ENCODE peak calls at places on chromosomes 13 and 19, in four cellular contexts. S is H1, L is IMR-90, F is H9. H is an unnamed sample.
A peak's percentile ranks its signal among the peaks of the same experiment; 100 is the strongest.

GRCh38 chr13:83503424-83503823 is 378.9 kb downstream of the SLITRK1 start:
- DNase-seq in S (no peak), L (peak; percentile 7), F (no peak), H (no peak)

GRCh38 chr19:12766051-12766521 is 9.3 kb downstream of the HOOK2 start:
- DNase-seq in S (peak; percentile 61), L (peak; percentile 73), F (peak; percentile 89), H (peak; percentile 91)

GRCh38 chr13:50400035-50400726 is 384.9 kb downstream of the KCNRG start:
- DNase-seq in S (no peak), L (peak; percentile 15), F (no peak), H (no peak)

GRCh38 chr19:45817010-45817724 is 2.1 kb upstream of the RSPH6A start:
- DNase-seq in S (peak; percentile 100), L (peak; percentile 90), F (peak; percentile 98), H (peak; percentile 99)

GRCh38 chr13:113207890-113208423 is 512 bp downstream of the PCID2 start:
- DNase-seq in S (peak; percentile 67), L (peak; percentile 59), F (peak; percentile 47), H (peak; percentile 86)

GRCh38 chr13:91693466-91693865 is 295.0 kb downstream of the GPC5 start:
- DNase-seq in S (no peak), L (no peak), F (no peak), H (no peak)

GRCh38 chr13:76086729-76087128 is 450.6 kb downstream of the LMO7 start:
- DNase-seq in S (no peak), L (no peak), F (no peak), H (no peak)

GRCh38 chr13:72104656-72105180 is 237.7 kb upstream of the DACH1 start:
- DNase-seq in S (no peak), L (no peak), F (no peak), H (no peak)

GRCh38 chr13:33380487-33381079 is 95.0 kb upstream of the STARD13 start:
- DNase-seq in S (no peak), L (no peak), F (no peak), H (no peak)

GRCh38 chr13:51659276-51660127 is 75.2 kb downstream of the WDFY2 start:
- DNase-seq in S (no peak), L (no peak), F (no peak), H (no peak)

GRCh38 chr19:35816262-35816661 is 3.6 kb upstream of the PRODH2 start:
- DNase-seq in S (no peak), L (no peak), F (peak; percentile 67), H (no peak)

GRCh38 chr19:23440791-23441190 is 45.5 kb upstream of the ZNF91 start:
- DNase-seq in S (peak; percentile 68), L (no peak), F (peak; percentile 46), H (no peak)

GRCh38 chr19:44690131-44690440 is 8.9 kb upstream of the CEACAM16 start:
- DNase-seq in S (no peak), L (no peak), F (no peak), H (no peak)
- H2AK5ac ChIP-seq in S (peak overlapping the region; percentile 10), L (peak overlapping the region; percentile 78), F (no peak overlapping the region), H (no peak overlapping the region)

GRCh38 chr19:32676895-32677359 is 1.3 kb downstream of the RGS9BP start:
- DNase-seq in S (no peak), L (no peak), F (no peak), H (no peak)
- H3K23ac ChIP-seq in S (no peak overlapping the region), L (no peak overlapping the region), F (no peak overlapping the region), H (no peak overlapping the region)

GRCh38 chr13:47112205-47112896 is 215.5 kb upstream of the HTR2A start:
- DNase-seq in S (no peak), L (no peak), F (peak; percentile 53), H (no peak)

GRCh38 chr13:47109028-47109427 is 212.2 kb upstream of the HTR2A start:
- DNase-seq in S (no peak), L (no peak), F (no peak), H (no peak)

GRCh38 chr13:47111499-47111898 is 214.6 kb upstream of the HTR2A start:
- DNase-seq in S (no peak), L (no peak), F (no peak), H (no peak)

GRCh38 chr13:47110141-47110540 is 213.3 kb upstream of the HTR2A start:
- DNase-seq in S (no peak), L (no peak), F (no peak), H (no peak)

DNA sequence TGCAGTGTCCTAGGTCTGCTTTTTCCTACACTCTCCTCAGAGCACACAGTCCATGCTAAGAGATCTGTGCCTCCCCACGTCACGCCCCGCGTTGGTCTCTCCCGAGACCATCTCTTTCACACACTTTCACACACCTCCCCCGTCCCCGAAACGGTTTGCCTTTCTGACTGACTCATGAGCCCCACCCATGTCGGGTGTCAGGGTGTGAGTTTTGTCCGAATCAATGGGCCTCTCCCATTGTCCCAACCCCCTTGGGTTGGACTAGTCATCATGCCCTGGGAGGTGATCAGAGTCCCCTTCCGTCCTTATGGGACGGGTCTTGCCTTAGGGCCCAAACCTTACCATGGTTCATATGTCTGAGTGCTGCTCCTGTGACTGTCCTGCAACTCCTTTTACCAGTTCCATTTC is 214.0 kb upstream of the HTR2A start:
- DNase-seq in S (no peak), L (no peak), F (no peak), H (no peak)
- H4K91ac ChIP-seq in S (no peak overlapping the region), L (no peak overlapping the region), F (no peak overlapping the region), H (peak overlapping the region; percentile 80)

GRCh38 chr19:8321760-8322637 is 703 bp downstream of the RPS28 start:
- DNase-seq in S (no peak), L (no peak), F (no peak), H (peak; percentile 32)
- H2AK5ac ChIP-seq in S (no peak overlapping the region), L (peak overlapping the region; percentile 87), F (no peak overlapping the region), H (peak overlapping the region; percentile 5)

GRCh38 chr19:1233361-1233667 is 4.5 kb downstream of the CBARP start:
- DNase-seq in S (no peak), L (no peak), F (no peak), H (no peak)

GRCh38 chr19:1236566-1236965 is 1.2 kb downstream of the CBARP start:
- DNase-seq in S (peak; percentile 61), L (no peak), F (no peak), H (no peak)

GRCh38 chr19:1234041-1234669 is 3.6 kb downstream of the CBARP start:
- DNase-seq in S (no peak), L (no peak), F (no peak), H (no peak)

GRCh38 chr19:1235625-1236538 is 1.9 kb downstream of the CBARP start:
- DNase-seq in S (no peak), L (peak; percentile 50), F (no peak), H (peak; percentile 71)

GRCh38 chr19:1234670-1235380 is 3.0 kb downstream of the CBARP start:
- DNase-seq in S (no peak), L (no peak), F (no peak), H (no peak)
- H3K23ac ChIP-seq in S (no peak overlapping the region), L (no peak overlapping the region), F (no peak overlapping the region), H (no peak overlapping the region)

DNA sequence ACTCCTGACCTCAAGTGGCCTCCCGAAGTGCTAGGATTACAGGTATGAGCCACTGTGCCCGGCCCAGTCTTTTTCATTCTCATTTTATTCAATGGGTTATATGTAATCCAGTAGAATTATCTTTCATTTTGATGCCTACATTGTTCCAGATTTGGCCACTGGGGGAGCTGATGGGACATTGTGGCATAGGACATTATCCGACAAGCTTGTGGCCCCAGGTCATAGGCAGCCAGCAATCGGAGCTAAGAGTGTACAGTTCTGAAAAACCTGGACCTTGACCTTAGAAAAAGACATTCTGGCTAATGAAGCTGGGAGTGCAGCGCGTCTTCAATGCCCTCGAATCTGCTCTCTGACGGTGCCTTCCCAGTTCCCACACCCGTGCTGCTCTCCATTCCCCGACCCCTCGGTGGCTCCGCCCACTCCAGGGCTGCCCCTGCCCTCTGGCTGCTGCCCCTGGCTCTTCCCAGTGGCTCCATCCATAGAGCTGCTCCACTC is 108.7 kb downstream of the TEX29 start:
- DNase-seq in S (peak; percentile 88), L (peak; percentile 18), F (peak; percentile 82), H (peak; percentile 69)
- H4K91ac ChIP-seq in S (peak overlapping the region; percentile 69), L (no peak overlapping the region), F (no peak overlapping the region), H (no peak overlapping the region)

DNA sequence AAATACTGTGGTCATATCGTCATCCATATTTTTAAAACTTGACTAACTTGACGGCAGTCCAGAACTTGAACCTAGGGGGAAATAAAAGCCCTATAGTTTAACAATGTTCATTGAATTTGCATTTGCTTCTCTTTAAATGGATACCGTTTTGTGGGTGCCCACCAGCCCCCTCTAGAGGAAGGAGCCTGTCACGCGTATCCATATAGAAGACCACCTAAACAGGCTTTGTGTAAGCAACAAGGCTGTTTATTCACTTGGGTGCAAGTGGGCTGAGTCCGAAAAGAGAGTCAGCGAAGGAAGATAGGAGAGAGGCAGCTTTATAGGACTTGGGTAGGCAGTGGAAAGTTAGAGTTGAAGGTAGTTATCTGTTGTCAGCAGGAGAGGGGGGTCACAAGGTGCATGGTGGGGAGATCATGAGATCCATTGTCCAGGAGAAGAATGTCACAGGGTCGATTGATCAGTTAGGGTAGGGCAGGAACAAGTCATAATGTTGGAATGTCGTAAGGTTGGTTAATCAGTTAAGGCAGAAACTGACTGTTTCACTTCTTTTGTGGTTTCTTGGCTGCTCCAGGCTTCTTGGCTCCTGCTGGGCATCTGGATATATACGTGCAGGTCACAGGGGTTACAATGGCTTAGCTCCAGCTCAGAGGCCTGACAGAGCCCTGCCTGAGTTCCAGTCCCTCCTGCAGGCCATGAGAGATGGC is 42.5 kb upstream of the ANKRD10 start:
- DNase-seq in S (peak; percentile 72), L (peak; percentile 16), F (no peak), H (peak; percentile 67)
- H2AK5ac ChIP-seq in S (no peak overlapping the region), L (peak overlapping the region; percentile 75), F (no peak overlapping the region), H (no peak overlapping the region)

GRCh38 chr19:41328818-41329220 is 18.8 kb downstream of the CCDC97 start:
- DNase-seq in S (no peak), L (no peak), F (no peak), H (peak; percentile 28)

GRCh38 chr19:41327076-41327475 is 17.1 kb downstream of the CCDC97 start:
- DNase-seq in S (no peak), L (no peak), F (no peak), H (no peak)

GRCh38 chr19:41325947-41326706 is 16.2 kb downstream of the CCDC97 start:
- DNase-seq in S (peak; percentile 53), L (peak; percentile 80), F (no peak), H (peak; percentile 58)

GRCh38 chr19:41328157-41328817 is 18.3 kb downstream of the CCDC97 start:
- DNase-seq in S (no peak), L (peak; percentile 71), F (no peak), H (peak; percentile 37)

GRCh38 chr19:41327499-41328156 is 17.7 kb downstream of the CCDC97 start:
- DNase-seq in S (peak; percentile 71), L (peak; percentile 49), F (peak; percentile 66), H (peak; percentile 75)
- H3K23ac ChIP-seq in S (no peak overlapping the region), L (peak overlapping the region; percentile 96), F (no peak overlapping the region), H (no peak overlapping the region)